ENCODE peak calls at places on chromosomes 11 and 22, in nine cellular contexts. I, R, L, J, T, B, M, C and X are unnamed samples.

GRCh38 chr22:35918466-35918865 is 110.2 kb downstream of the RBFOX2 start:
- DNase-seq in B (peak; percentile 20), M (no peak), I (peak; percentile 41), C (no peak), T (no peak), R (no peak), L (no peak), J (no peak), X (no peak)

GRCh38 chr22:22548910-22549309 is 10.2 kb downstream of the PRAME start:
- DNase-seq in I (no peak), T (no peak), B (no peak), R (no peak), C (no peak), L (no peak), J (no peak), M (no peak), X (no peak)

GRCh38 chr11:19777032-19777341 is 64.3 kb downstream of the NAV2 start:
- DNase-seq in M (peak; percentile 27), L (no peak), C (no peak), I (no peak), T (no peak), B (no peak), R (peak; percentile 77), J (no peak), X (no peak)

GRCh38 chr11:110467556-110467955 is 37.8 kb downstream of the FDX1 start:
- DNase-seq in I (no peak), T (no peak), R (no peak), M (no peak), J (no peak), B (no peak), C (no peak), L (no peak), X (no peak)

GRCh38 chr22:39178206-39179111 is 26.0 kb upstream of the CBX7 start:
- DNase-seq in M (no peak), R (no peak), I (peak; percentile 45), J (peak; percentile 11), B (peak; percentile 93), T (no peak), L (no peak), C (no peak), X (no peak)

GRCh38 chr22:42074153-42074750 is at the start of gene PHETA2:
- DNase-seq in C (peak; percentile 37), R (peak; percentile 68), L (no peak), T (peak; percentile 29), J (no peak), M (peak; percentile 54), I (peak; percentile 60), B (peak; percentile 37), X (no peak)

GRCh38 chr22:22037740-22038139 is 55.2 kb upstream of the TOP3B start:
- DNase-seq in I (no peak), L (no peak), B (peak; percentile 57), M (no peak), T (peak; percentile 24), R (no peak), J (peak; percentile 41), C (no peak), X (no peak)

GRCh38 chr22:35477911-35478582 is 62.6 kb upstream of the RASD2 start:
- DNase-seq in J (peak; percentile 38), T (peak; percentile 51), L (no peak), B (peak; percentile 73), C (peak; percentile 48), I (peak; percentile 83), M (no peak), R (no peak), X (peak; percentile 32)

GRCh38 chr11:126132319-126132718 is 69.7 kb upstream of the CDON start:
- DNase-seq in R (peak; percentile 76), M (no peak), T (peak; percentile 59), J (peak; percentile 56), I (peak; percentile 62), L (no peak), C (peak; percentile 55), B (peak; percentile 35), X (no peak)

GRCh38 chr11:34342008-34342533 is 15.7 kb downstream of the ABTB2 start:
- DNase-seq in R (peak; percentile 74), J (no peak), M (no peak), T (no peak), B (no peak), C (peak; percentile 38), I (peak; percentile 84), L (no peak), X (no peak)

GRCh38 chr11:13667245-13667644 is 1.2 kb upstream of the FAR1 start:
- DNase-seq in M (peak; percentile 60), T (peak; percentile 52), J (peak; percentile 61), L (no peak), R (no peak), I (peak; percentile 77), B (no peak), C (no peak), X (no peak)

GRCh38 chr11:1654388-1655167 is 25.0 kb downstream of the KRTAP5-5 start:
- DNase-seq in J (no peak), C (no peak), T (no peak), L (no peak), B (no peak), R (no peak), M (no peak), I (no peak), X (no peak)

DNA sequence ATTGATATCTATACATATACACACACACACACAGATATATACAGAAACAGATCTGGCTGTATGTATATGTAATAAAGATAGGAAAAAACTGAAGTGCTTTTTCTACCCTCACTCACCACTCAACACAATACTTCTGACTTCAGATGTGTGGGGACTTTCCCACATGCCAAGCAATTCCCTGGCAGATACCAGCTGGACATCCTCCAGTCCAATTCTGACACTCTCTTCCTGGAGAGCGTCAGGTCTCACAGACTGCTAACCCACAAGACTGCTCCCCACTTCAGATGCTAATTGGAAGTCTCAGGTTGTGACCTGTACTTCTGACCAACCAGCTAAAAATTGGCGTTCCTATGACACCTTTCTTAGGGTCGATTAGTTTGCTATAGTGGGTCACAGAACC is 140.6 kb downstream of the ATG16L2 start:
- DNase-seq in B (no peak), M (peak; percentile 69), R (no peak), T (no peak), L (no peak), C (no peak), J (no peak), I (no peak), X (no peak)
- TF ChIP-seq CTCF in B (no peak), M (no peak), R (no peak), T (no peak), L (no peak), C (no peak), J (no peak), I (no peak), X (no peak)

GRCh38 chr11:66275984-66276612 is 1.9 kb upstream of the CNIH2 start:
- DNase-seq in T (no peak), J (no peak), I (no peak), C (no peak), L (no peak), B (no peak), R (no peak), M (no peak), X (no peak)

GRCh38 chr11:66277475-66278391 is at the start of gene CNIH2:
- DNase-seq in T (no peak), L (no peak), R (peak; percentile 83), J (no peak), B (no peak), I (no peak), M (no peak), C (no peak), X (no peak)

GRCh38 chr11:66279092-66279797 is 1.3 kb downstream of the CNIH2 start:
- DNase-seq in M (no peak), B (no peak), L (no peak), R (peak; percentile 64), J (no peak), C (no peak), T (no peak), I (no peak), X (no peak)

GRCh38 chr11:66280428-66280827 is 2.5 kb downstream of the CNIH2 start:
- DNase-seq in C (no peak), I (no peak), J (no peak), B (no peak), R (no peak), T (no peak), M (no peak), L (no peak), X (no peak)

GRCh38 chr11:66278396-66279091 is 569 bp downstream of the CNIH2 start:
- DNase-seq in J (no peak), M (no peak), I (peak; percentile 20), L (no peak), R (no peak), B (peak; percentile 21), T (no peak), C (no peak), X (no peak)
- H3K4me3 ChIP-seq in J (no peak overlapping the region), M (no peak overlapping the region), I (no peak overlapping the region), L (no peak overlapping the region), R (no peak overlapping the region), B (no peak overlapping the region), T (no peak overlapping the region), C (no peak overlapping the region), X (peak overlapping the region; percentile 18)

DNA sequence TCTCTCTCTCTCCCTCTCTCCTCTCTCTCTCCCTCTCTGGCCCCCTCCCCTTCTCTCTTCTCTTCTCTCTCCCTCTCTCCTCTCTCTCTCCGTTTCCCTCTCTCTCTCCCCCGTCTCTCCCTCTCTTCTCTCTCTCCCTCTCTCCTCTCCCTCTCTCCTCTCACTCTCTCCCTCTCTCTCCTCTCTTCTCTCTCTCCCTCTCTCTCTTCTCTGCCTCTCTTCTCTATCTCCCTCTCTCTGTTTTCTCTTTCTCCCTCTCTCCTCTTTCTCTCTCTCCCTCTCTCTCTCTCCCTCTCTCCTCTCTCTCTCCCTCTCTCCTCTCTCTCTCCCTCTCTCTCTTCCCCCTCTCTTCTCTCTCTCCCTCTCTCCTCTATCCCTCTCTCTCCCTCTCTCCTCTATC is 98.3 kb upstream of the FGF3 start:
- DNase-seq in T (no peak), R (no peak), L (no peak), B (no peak), C (no peak), J (no peak), M (no peak), I (no peak), X (no peak)
- TF ChIP-seq CTCF in T (no peak), R (no peak), L (no peak), B (no peak), C (no peak), J (no peak), M (no peak), I (no peak), X (no peak)

GRCh38 chr11:133947298-133947905 is 9.4 kb downstream of the IGSF9B start:
- DNase-seq in R (peak; percentile 95), M (peak; percentile 24), L (no peak), I (peak; percentile 32), J (peak; percentile 24), C (no peak), T (peak; percentile 15), B (peak; percentile 50), X (no peak)

GRCh38 chr11:133948711-133949110 is 8.1 kb downstream of the IGSF9B start:
- DNase-seq in R (peak; percentile 48), I (no peak), B (no peak), T (no peak), J (no peak), C (no peak), M (no peak), L (no peak), X (no peak)

GRCh38 chr11:133946018-133946417 is 10.8 kb downstream of the IGSF9B start:
- DNase-seq in R (no peak), L (no peak), M (no peak), T (no peak), J (no peak), I (no peak), C (no peak), B (no peak), X (no peak)

GRCh38 chr11:133945087-133945974 is 11.4 kb downstream of the IGSF9B start:
- DNase-seq in L (no peak), R (peak; percentile 60), T (no peak), J (peak; percentile 7), B (peak; percentile 37), M (no peak), C (no peak), I (peak; percentile 36), X (no peak)

GRCh38 chr11:133946541-133947297 is 10.0 kb downstream of the IGSF9B start:
- DNase-seq in T (no peak), M (no peak), J (no peak), L (no peak), I (no peak), B (no peak), R (peak; percentile 63), C (no peak), X (no peak)
- H3K4me3 ChIP-seq in T (no peak overlapping the region), M (no peak overlapping the region), J (no peak overlapping the region), L (no peak overlapping the region), I (no peak overlapping the region), B (no peak overlapping the region), R (no peak overlapping the region), C (no peak overlapping the region), X (no peak overlapping the region)